ENCODE peak calls at places on chromosomes 3 and 15, in five cellular contexts. P is right atrium auricular region, N is HepG2, T is left ventricle myocardium inferior, Q is OCI-LY7. Y is an unnamed sample.

GRCh38 chr15:67049351-67050044 is 15.9 kb upstream of the SMAD3 start:
- DNase-seq in P (no peak), N (peak; percentile 82), T (no peak), Q (no peak), Y (peak; percentile 46)

GRCh38 chr15:101115887-101116680 is 135.8 kb downstream of the CHSY1 start:
- DNase-seq in P (no peak), N (no peak), T (peak; percentile 54), Q (no peak), Y (peak; percentile 84)

GRCh38 chr3:40073310-40074007 is 236.0 kb upstream of the EIF1B start:
- DNase-seq in P (no peak), N (peak; percentile 10), T (no peak), Q (no peak), Y (no peak)

GRCh38 chr3:151219056-151219455 is 16.0 kb upstream of the GPR171 start:
- DNase-seq in P (no peak), N (no peak), T (no peak), Q (no peak), Y (no peak)

GRCh38 chr3:197171481-197172067 is 126.8 kb downstream of the DLG1 start:
- DNase-seq in P (no peak), N (no peak), T (no peak), Q (no peak), Y (no peak)

GRCh38 chr3:129226374-129226773 is 23.0 kb upstream of the COPG1 start:
- DNase-seq in P (peak; percentile 88), N (no peak), T (peak; percentile 85), Q (no peak), Y (peak; percentile 97)

GRCh38 chr3:197718904-197719303 is 17.8 kb downstream of the RUBCN start:
- DNase-seq in P (no peak), N (peak; percentile 64), T (no peak), Q (no peak), Y (no peak)

GRCh38 chr3:5205165-5205941 is 17.8 kb downstream of the EDEM1 start:
- DNase-seq in P (no peak), N (no peak), T (no peak), Q (no peak), Y (no peak)

GRCh38 chr15:43514241-43515057 is 3.0 kb upstream of the MAP1A start:
- DNase-seq in P (peak; percentile 72), N (peak; percentile 31), T (peak; percentile 74), Q (peak; percentile 72), Y (no peak)

GRCh38 chr15:87349181-87349580 is 907.4 kb downstream of the NTRK3 start:
- DNase-seq in P (no peak), N (no peak), T (no peak), Q (no peak), Y (no peak)

GRCh38 chr15:39582977-39583585 is 2.2 kb downstream of the THBS1 start:
- DNase-seq in P (no peak), N (no peak), T (no peak), Q (no peak), Y (no peak)

GRCh38 chr3:123919353-123919752 is 35.2 kb upstream of the MYLK start:
- DNase-seq in P (no peak), N (no peak), T (no peak), Q (no peak), Y (no peak)

GRCh38 chr3:123920868-123921267 is 36.7 kb upstream of the MYLK start:
- DNase-seq in P (no peak), N (no peak), T (no peak), Q (no peak), Y (no peak)

GRCh38 chr3:123914829-123915228 is 30.7 kb upstream of the MYLK start:
- DNase-seq in P (no peak), N (no peak), T (no peak), Q (no peak), Y (no peak)

GRCh38 chr3:123920383-123920782 is 36.3 kb upstream of the MYLK start:
- DNase-seq in P (no peak), N (no peak), T (no peak), Q (no peak), Y (no peak)
- H3K4me3 ChIP-seq in P (no peak overlapping the region), N (no peak overlapping the region), T (no peak overlapping the region), Q (no peak overlapping the region), Y (no peak overlapping the region)

DNA sequence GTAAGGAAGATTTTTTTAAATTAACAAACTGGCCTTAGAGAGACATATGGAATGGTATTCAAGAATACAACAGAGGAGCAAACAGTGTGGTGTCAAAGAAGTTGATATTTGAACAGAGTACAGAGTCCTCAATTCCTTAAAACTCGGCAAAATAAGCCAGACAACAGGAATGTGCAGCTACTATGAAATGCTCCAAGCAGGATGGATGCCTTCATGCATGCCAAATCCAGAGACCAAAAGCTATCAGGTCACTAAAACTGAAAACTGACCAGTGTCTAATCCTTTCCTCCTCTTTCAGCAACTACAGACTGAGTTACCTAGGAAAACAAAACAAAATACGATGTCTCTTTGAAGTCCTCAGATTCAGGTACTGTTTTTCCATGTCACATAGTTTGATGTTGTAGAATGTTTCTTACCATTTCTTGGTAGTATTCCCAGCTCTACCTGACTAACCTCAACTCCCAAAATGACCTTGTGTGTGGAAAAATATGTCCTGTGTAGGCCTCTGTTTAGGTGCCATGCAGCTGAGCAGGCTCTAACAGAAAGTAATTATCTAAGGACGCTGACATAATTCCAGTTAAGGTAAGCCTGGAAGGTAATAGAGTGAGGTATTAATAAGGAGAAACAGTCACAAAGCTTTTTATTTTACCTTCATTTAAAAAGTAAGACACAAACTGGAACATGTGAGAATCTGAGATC is 46.9 kb downstream of the TBL1XR1 start:
- DNase-seq in P (no peak), N (peak; percentile 59), T (no peak), Q (no peak), Y (no peak)
- H3K4me3 ChIP-seq in P (no peak overlapping the region), N (peak overlapping the region; percentile 13), T (no peak overlapping the region), Q (no peak overlapping the region), Y (no peak overlapping the region)

DNA sequence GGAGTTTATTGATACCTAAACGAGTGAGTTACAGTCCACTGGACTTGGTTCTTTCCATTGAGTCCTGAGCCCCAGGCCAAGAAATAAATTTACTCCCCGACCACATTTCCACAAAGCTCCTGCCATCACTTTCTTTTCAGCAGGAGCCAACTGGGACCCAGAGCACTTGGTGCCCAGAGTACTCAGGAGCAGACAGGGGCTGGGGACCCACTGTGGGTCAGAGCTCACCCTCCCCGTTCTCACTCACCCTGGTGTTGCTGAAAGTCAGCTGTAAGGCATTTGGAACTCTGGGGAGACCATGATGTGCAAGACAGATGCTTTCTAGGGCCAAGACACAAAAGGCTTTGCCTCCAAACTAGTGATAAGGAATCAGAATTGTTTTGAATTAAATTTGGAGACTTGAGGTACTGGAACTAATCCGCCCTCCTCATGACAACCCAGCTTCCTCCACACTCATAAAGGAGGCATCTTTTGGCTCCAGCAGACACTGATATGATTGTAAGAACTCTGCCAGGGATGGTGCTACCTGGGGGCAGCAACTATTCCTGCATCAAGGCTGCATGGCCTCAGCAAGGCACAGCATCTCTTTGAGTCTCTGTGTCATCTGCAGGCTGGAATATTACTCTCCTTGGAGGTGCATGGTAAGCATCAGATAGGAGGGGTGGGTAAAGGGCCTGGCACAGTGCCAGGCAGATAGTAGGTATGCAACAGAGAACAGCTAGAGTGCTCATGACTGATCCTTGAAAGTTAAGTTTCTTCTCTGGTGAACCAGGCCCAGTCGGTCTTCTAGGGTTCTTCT is 7.3 kb upstream of the CAMK1 start:
- DNase-seq in P (no peak), N (no peak), T (no peak), Q (no peak), Y (no peak)
- H3K4me3 ChIP-seq in P (no peak overlapping the region), N (no peak overlapping the region), T (no peak overlapping the region), Q (no peak overlapping the region), Y (no peak overlapping the region)

GRCh38 chr3:185813691-185814215 is 11.1 kb downstream of the IGF2BP2 start:
- DNase-seq in P (no peak), N (peak; percentile 45), T (no peak), Q (no peak), Y (no peak)
- H3K4me3 ChIP-seq in P (no peak overlapping the region), N (no peak overlapping the region), T (no peak overlapping the region), Q (no peak overlapping the region), Y (no peak overlapping the region)

Y was measured in sigmoid colon.